ENCODE peak calls at places on chromosome X, in nine cellular contexts. One of them, this sample, is unnamed.
A peak's percentile ranks its signal among the peaks of the same experiment; 100 is the strongest.

GRCh38 chrX:84469226-84469625 is 33.0 kb downstream of the HDX start:
- DNase-seq in HS-5: no peak
- DNase-seq in NCI-H187: no peak
- DNase-seq in mesendoderm: no peak
- DNase-seq in myocyte: peak; percentile 26
- DNase-seq in A549: no peak
- DNase-seq in T-helper 1 cell: no peak
- DNase-seq in RPMI8226: no peak
- DNase-seq in ovary: no peak
- DNase-seq in this sample: peak; percentile 3

GRCh38 chrX:46642145-46642544 is 68.6 kb downstream of the CHST7 start:
- DNase-seq in HS-5: no peak
- DNase-seq in NCI-H187: peak; percentile 3
- DNase-seq in mesendoderm: peak; percentile 43
- DNase-seq in myocyte: no peak
- DNase-seq in A549: peak; percentile 28
- DNase-seq in T-helper 1 cell: no peak
- DNase-seq in RPMI8226: peak; percentile 65
- DNase-seq in ovary: peak; percentile 26
- DNase-seq in this sample: peak; percentile 36

GRCh38 chrX:1592128-1592862 is 891 bp downstream of the AKAP17A start:
- DNase-seq in HS-5: no peak
- DNase-seq in NCI-H187: no peak
- DNase-seq in mesendoderm: peak; percentile 69
- DNase-seq in myocyte: no peak
- DNase-seq in A549: no peak
- DNase-seq in T-helper 1 cell: no peak
- DNase-seq in RPMI8226: peak; percentile 29
- DNase-seq in ovary: peak; percentile 38
- DNase-seq in this sample: peak; percentile 19

GRCh38 chrX:45602151-45602550 is 401.5 kb upstream of the DIPK2B start:
- DNase-seq in HS-5: no peak
- DNase-seq in NCI-H187: no peak
- DNase-seq in mesendoderm: no peak
- DNase-seq in myocyte: no peak
- DNase-seq in A549: no peak
- DNase-seq in T-helper 1 cell: no peak
- DNase-seq in RPMI8226: no peak
- DNase-seq in ovary: no peak
- DNase-seq in this sample: no peak

GRCh38 chrX:149511081-149511480 is 6.0 kb upstream of the IDS start:
- DNase-seq in HS-5: no peak
- DNase-seq in NCI-H187: no peak
- DNase-seq in mesendoderm: peak; percentile 48
- DNase-seq in myocyte: no peak
- DNase-seq in A549: no peak
- DNase-seq in T-helper 1 cell: no peak
- DNase-seq in RPMI8226: no peak
- DNase-seq in ovary: no peak
- DNase-seq in this sample: no peak

GRCh38 chrX:13418126-13419091 is 98.6 kb upstream of the ATXN3L start:
- DNase-seq in HS-5: peak; percentile 51
- DNase-seq in NCI-H187: no peak
- DNase-seq in mesendoderm: peak; percentile 10
- DNase-seq in myocyte: peak; percentile 24
- DNase-seq in A549: peak; percentile 4
- DNase-seq in T-helper 1 cell: no peak
- DNase-seq in RPMI8226: no peak
- DNase-seq in ovary: no peak
- DNase-seq in this sample: no peak

GRCh38 chrX:155000841-155001240 is 21.7 kb downstream of the F8 start:
- DNase-seq in HS-5: no peak
- DNase-seq in NCI-H187: no peak
- DNase-seq in mesendoderm: no peak
- DNase-seq in myocyte: no peak
- DNase-seq in A549: no peak
- DNase-seq in T-helper 1 cell: no peak
- DNase-seq in RPMI8226: no peak
- DNase-seq in ovary: no peak
- DNase-seq in this sample: no peak

GRCh38 chrX:36986231-36986630 is 21.9 kb upstream of the FAM47C start:
- DNase-seq in HS-5: no peak
- DNase-seq in NCI-H187: no peak
- DNase-seq in mesendoderm: no peak
- DNase-seq in myocyte: no peak
- DNase-seq in A549: no peak
- DNase-seq in T-helper 1 cell: no peak
- DNase-seq in RPMI8226: no peak
- DNase-seq in ovary: no peak
- DNase-seq in this sample: no peak

This sample was measured in NAMALWA.